ENCODE peak calls at places on chromosomes 16 and 17, in four cellular contexts. J is T follicular helper cell, X is tibial artery, A is psoas muscle. Q is an unnamed sample.

GRCh38 chr17:43917348-43918025 is 10.2 kb upstream of the MPP2 start:
- DNase-seq in J (no peak), X (no peak), A (peak; percentile 48), Q (no peak)

GRCh38 chr16:66359811-66360608 is 6.5 kb upstream of the CDH5 start:
- DNase-seq in X (no peak), A (no peak), J (no peak), Q (no peak)

GRCh38 chr16:554640-555413 is 5.4 kb upstream of the PRR35 start:
- DNase-seq in J (no peak), X (no peak), A (peak; percentile 69), Q (no peak)

GRCh38 chr17:32672701-32673100 is 185.9 kb downstream of the CDK5R1 start:
- DNase-seq in A (no peak), J (no peak), X (no peak), Q (no peak)

GRCh38 chr17:68199837-68200688 is 47.8 kb upstream of the AMZ2 start:
- DNase-seq in J (no peak), X (no peak), A (no peak), Q (no peak)

GRCh38 chr16:11329891-11330290 is 15.4 kb upstream of the RMI2 start:
- DNase-seq in J (no peak), A (no peak), X (no peak), Q (no peak)

GRCh38 chr16:89823087-89823823 is 5.0 kb upstream of the SPIRE2 start:
- DNase-seq in A (no peak), J (no peak), X (no peak), Q (no peak)

GRCh38 chr17:34579017-34579946 is at the start of gene TMEM132E:
- DNase-seq in A (peak; percentile 23), X (no peak), J (no peak), Q (no peak)

GRCh38 chr17:7217113-7217987 is 2.3 kb downstream of the DLG4 start:
- DNase-seq in X (no peak), J (no peak), A (peak; percentile 47), Q (no peak)

GRCh38 chr17:8855477-8856204 is 11.8 kb downstream of the PIK3R6 start:
- DNase-seq in J (no peak), A (no peak), X (no peak), Q (no peak)

GRCh38 chr17:64071111-64071510 is 50.7 kb upstream of the ICAM2 start:
- DNase-seq in X (no peak), A (no peak), J (no peak), Q (no peak)

GRCh38 chr17:4852504-4853075 is 19.4 kb downstream of the MINK1 start:
- DNase-seq in X (no peak), A (no peak), J (no peak), Q (no peak)

GRCh38 chr17:60327122-60327869 is 64.6 kb downstream of the USP32 start:
- DNase-seq in X (no peak), A (no peak), J (no peak), Q (no peak)

GRCh38 chr17:55710410-55710809 is 12.3 kb downstream of the TMEM100 start:
- DNase-seq in J (no peak), X (no peak), A (no peak), Q (no peak)

GRCh38 chr17:2244545-2245525 is 58.8 kb downstream of the SMG6 start:
- DNase-seq in A (peak; percentile 89), X (peak; percentile 91), J (peak; percentile 75), Q (peak; percentile 95)

GRCh38 chr16:67731071-67731810 is 12.1 kb upstream of the GFOD2 start:
- DNase-seq in J (no peak), X (no peak), A (no peak), Q (no peak)

GRCh38 chr16:17930280-17930679 is 406.3 kb downstream of the NPIPA8 start:
- DNase-seq in X (no peak), J (no peak), A (no peak), Q (no peak)

Q was measured in Right ventricle myocardium inferior.